ENCODE peak calls at places on chromosomes 16 and 17, in four cellular contexts. N, R, W and T are unnamed samples.

GRCh38 chr16:12729448-12729847 is 74.2 kb downstream of the CPPED1 start:
- DNase-seq in N (no peak), R (no peak), W (no peak), T (no peak)

GRCh38 chr16:58863042-58863441 is 128.9 kb upstream of the GOT2 start:
- DNase-seq in N (no peak), R (no peak), W (no peak), T (no peak)

GRCh38 chr17:74446551-74447500 is 14.9 kb downstream of the GPRC5C start:
- DNase-seq in N (no peak), R (no peak), W (no peak), T (no peak)

GRCh38 chr17:80408872-80409271 is 6.1 kb upstream of the ENDOV start:
- DNase-seq in N (no peak), R (no peak), W (no peak), T (no peak)

GRCh38 chr16:57637020-57637419 is 8.6 kb downstream of the ADGRG1 start:
- DNase-seq in N (no peak), R (no peak), W (no peak), T (no peak)

GRCh38 chr17:43392397-43392796 is 6.4 kb upstream of the ARL4D start:
- DNase-seq in N (no peak), R (no peak), W (no peak), T (no peak)

GRCh38 chr17:29595943-29596774 is 3.2 kb downstream of the ANKRD13B start:
- DNase-seq in N (no peak), R (no peak), W (no peak), T (no peak)

GRCh38 chr17:61335105-61335844 is 64.4 kb upstream of the TBX2 start:
- DNase-seq in N (no peak), R (no peak), W (no peak), T (no peak)

GRCh38 chr17:73510981-73511442 is 133.2 kb downstream of the SDK2 start:
- DNase-seq in N (no peak), R (no peak), W (no peak), T (no peak)

GRCh38 chr17:48025904-48026502 is 11.6 kb downstream of the COPZ2 start:
- DNase-seq in N (no peak), R (peak; percentile 48), W (no peak), T (no peak)

DNA sequence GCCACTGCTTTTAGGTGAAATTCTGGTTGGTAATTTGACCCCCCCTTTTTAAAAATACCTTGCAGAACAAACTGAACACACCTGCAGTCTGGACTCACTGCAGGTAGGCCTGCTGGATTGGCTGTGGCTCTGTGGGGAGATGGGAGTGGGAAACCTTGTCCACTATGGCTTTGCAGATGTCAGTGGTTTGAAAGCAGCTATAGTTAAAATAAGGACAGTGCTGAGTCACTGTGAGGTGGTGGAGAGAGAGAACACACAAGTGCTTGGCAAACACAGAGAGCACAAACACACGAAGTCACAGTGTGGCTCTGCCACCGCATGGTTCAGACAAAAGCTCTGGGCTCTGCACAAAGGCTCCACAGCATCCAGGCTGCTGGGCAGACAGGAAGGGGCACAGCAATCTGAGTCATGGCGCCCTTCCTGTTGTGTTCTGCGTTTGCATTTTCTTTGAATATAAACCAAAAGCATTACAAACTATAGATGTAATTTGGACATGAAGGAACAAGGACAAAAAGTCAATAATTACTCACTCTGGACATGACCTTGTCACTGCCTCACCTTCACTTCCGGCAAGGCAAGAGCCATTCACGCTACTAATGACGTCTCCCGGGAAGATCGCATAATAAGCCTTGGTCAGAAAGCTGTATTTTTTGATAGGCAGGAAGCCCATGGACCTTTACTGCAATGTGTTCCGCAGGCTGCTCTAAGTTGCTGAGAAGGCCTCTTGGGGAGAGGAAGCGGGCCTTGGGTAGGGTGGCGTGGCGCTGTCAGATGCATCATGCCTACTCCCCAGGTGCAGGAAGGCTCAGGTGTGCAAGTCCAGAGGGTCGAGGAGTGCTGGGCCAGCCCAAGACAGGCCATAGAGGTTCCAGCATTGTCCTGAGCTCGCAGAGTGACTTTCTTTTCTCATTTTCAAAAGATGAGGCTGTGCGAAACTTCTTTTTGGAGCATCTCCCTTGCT is 60.1 kb upstream of the MED9 start:
- DNase-seq in N (no peak), R (no peak), W (no peak), T (no peak)
- TF ChIP-seq ZNF274 in N (no peak), R (no peak), W (no peak), T (no peak)

DNA sequence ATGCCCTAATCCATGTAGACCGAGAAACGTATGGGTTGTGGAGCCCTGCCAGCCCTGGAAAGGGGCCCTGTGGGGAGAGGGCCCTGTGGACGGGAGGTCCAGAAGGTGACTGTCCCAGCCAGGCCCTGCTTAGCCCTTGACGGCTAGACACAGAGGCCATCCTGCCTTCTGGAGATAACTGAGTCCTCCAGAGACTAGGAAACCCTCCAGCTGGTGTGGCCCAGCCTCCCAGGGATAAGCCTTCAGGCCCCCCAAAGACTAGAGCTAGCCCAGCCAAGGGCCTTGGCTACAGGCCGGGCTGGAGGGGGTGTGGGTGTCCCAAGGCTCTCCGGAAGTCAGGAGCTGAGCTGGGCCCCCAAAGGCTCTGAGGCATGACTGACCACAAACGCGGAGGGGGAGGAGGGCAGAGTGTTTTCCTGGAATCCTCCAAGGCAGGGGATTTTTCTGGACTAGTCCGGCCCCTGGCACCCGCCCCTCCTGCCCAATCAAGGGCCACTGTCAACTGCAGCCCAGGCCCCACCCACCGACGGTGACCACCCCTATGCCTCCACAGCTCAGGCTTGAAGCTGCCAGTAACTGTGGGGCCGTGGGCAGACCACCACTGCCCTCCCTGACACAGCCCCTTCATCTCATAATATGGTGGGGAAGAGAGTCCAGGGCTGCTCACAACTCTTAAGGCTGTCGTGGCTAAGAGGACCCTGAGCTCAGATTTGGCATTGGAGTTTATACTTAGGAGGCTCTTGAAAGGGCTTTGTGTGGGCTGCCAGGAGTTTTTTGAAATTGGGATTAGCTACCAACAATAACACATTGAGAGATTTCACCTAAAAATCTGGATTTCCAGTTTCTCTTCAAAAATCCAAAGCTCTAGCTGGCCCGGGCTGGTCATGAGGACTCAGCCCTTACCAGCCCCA is 823 bp upstream of the VASN start:
- DNase-seq in N (no peak), R (no peak), W (no peak), T (no peak)
- TF ChIP-seq ZNF274 in N (no peak), R (no peak), W (no peak), T (no peak)

GRCh38 chr16:66266436-66267286 is 99.8 kb upstream of the CDH5 start:
- DNase-seq in N (no peak), R (no peak), W (no peak), T (no peak)
- TF ChIP-seq ZNF274 in N (no peak), R (no peak), W (no peak), T (no peak)

GRCh38 chr16:23729503-23730424 is 16.7 kb upstream of the ERN2 start:
- DNase-seq in N (peak; percentile 31), R (peak; percentile 59), W (no peak), T (peak; percentile 8)
- TF ChIP-seq ZNF274 in N (no peak), R (no peak), W (no peak), T (no peak)

DNA sequence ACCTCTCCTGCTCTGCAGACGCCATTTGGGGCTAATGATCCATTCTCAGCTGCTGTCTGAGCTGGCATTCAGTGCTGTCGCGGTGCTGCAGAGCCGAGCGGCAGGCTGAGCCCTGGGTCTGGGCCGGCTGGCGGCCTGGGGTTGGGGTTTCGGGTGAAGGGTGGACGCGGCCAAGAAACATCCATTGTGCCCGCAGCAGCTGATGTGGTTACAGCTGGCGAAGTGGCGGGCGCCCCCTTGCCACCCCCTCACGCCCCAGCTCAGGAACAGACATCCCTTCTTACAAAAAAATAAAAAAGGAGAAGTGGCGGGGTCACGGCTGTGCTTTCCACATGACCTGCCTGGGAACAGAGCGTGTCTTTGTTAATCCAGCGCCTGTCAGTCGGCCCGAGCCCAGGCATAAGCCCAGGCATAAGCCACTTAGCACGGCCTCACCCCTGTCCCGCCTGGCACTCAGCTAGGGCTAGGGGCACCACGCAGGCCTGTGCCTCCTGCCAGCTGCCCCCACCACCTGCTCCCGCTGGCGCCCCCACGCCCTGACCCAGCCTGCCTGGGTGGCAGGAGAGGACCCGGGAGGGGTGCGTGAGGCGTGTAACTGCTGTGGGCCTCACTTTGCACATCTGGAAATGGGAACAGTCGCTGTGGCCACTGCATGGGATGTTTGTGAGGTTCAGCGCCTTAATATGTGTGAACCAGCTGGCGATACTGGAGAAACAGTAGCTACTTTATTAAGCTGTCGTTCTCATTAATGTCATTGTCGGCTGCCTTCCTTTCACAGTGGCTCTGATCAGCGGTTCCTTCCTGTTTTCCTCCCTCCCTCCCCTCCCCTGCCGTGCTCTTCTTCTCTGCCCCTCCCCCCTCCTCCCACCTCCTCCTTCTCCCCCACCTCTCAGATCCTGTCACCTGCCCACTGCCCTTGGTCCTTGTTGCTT is 197.7 kb upstream of the CIBAR2 start:
- DNase-seq in N (no peak), R (no peak), W (no peak), T (no peak)
- TF ChIP-seq ZNF274 in N (no peak), R (no peak), W (no peak), T (no peak)

DNA sequence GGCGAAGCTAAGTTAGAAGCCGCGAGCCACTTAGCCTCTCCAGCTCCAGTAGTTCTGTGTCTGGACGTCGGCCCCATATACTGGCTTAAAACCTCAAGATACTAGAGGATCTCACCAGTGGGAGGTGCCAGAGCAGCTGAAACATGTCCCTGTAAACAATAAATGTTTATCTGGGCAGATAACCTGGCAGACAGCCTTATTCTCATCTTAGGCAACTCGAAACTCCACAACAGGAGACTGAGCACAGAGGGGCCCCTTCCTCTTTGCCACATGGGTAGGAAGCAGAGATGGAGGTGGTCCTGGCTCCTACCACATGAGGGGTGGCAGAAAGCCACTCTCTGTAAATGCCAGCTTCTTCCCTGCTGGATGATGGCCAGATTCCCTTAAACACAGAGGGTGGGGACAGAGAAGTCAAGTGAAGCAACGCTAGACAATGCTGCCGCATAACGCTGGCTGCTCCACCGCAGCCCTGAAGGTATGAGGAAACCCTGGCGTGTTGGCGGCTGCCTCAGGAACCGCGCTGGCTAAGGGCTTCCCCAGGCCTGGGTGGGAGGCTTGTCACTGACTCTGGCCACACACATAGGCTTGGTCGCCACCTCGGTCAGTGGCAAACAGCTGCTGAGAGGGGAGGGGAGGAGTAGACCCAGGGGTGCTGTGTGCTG is 67.9 kb downstream of the HIC1 start:
- DNase-seq in N (no peak), R (no peak), W (no peak), T (no peak)
- TF ChIP-seq ZNF274 in N (no peak), R (no peak), W (no peak), T (no peak)

GRCh38 chr17:40528692-40529417 is 27.4 kb upstream of the TNS4 start:
- DNase-seq in N (no peak), R (no peak), W (no peak), T (no peak)
- TF ChIP-seq ZNF274 in N (no peak), R (no peak), W (no peak), T (no peak)